ENCODE peak calls at places on chromosomes 1 and 21, in five cellular contexts. One of them, this sample, is unnamed.

GRCh38 chr1:226436855-226437491 is 29.1 kb upstream of the PARP1 start:
- DNase-seq in left kidney: peak
- DNase-seq in NCI-H1092: peak
- DNase-seq in MCF 10A: peak
- DNase-seq in NCI-H1436: peak
- DNase-seq in this sample: peak

GRCh38 chr1:113405573-113405972 is 15.3 kb downstream of the MAGI3 start:
- DNase-seq in MCF 10A: no peak
- DNase-seq in NCI-H1436: no peak
- DNase-seq in NCI-H1092: no peak
- DNase-seq in left kidney: peak
- DNase-seq in this sample: no peak

GRCh38 chr1:195902779-195903178 is 705.5 kb downstream of the KCNT2 start:
- DNase-seq in NCI-H1436: no peak
- DNase-seq in left kidney: no peak
- DNase-seq in NCI-H1092: no peak
- DNase-seq in MCF 10A: no peak
- DNase-seq in this sample: no peak

GRCh38 chr1:160542303-160542945 is 19.4 kb upstream of the SLAMF6 start:
- DNase-seq in left kidney: peak
- DNase-seq in NCI-H1092: no peak
- DNase-seq in NCI-H1436: no peak
- DNase-seq in MCF 10A: no peak
- DNase-seq in this sample: no peak

GRCh38 chr21:34613679-34614442 is 1.1 kb downstream of the RCAN1 start:
- DNase-seq in NCI-H1436: no peak
- DNase-seq in left kidney: peak
- DNase-seq in MCF 10A: peak
- DNase-seq in NCI-H1092: no peak
- DNase-seq in this sample: peak

GRCh38 chr1:42423621-42424200 is 32.1 kb downstream of the ZMYND12 start:
- DNase-seq in NCI-H1436: peak
- DNase-seq in left kidney: no peak
- DNase-seq in NCI-H1092: peak
- DNase-seq in MCF 10A: no peak
- DNase-seq in this sample: no peak

GRCh38 chr1:94677714-94678113 is 136.2 kb upstream of the F3 start:
- DNase-seq in MCF 10A: no peak
- DNase-seq in NCI-H1436: no peak
- DNase-seq in NCI-H1092: no peak
- DNase-seq in left kidney: no peak
- DNase-seq in this sample: no peak

GRCh38 chr1:227939791-227940771 is 7.7 kb downstream of the WNT9A start:
- DNase-seq in MCF 10A: no peak
- DNase-seq in NCI-H1436: no peak
- DNase-seq in NCI-H1092: no peak
- DNase-seq in left kidney: no peak
- DNase-seq in this sample: no peak

GRCh38 chr21:15011967-15012366 is 52.8 kb downstream of the NRIP1 start:
- DNase-seq in NCI-H1436: no peak
- DNase-seq in left kidney: no peak
- DNase-seq in NCI-H1092: no peak
- DNase-seq in MCF 10A: no peak
- DNase-seq in this sample: no peak

GRCh38 chr1:17191990-17192242 is 13.0 kb upstream of the PADI1 start:
- DNase-seq in NCI-H1436: no peak
- DNase-seq in NCI-H1092: no peak
- DNase-seq in MCF 10A: no peak
- DNase-seq in left kidney: peak
- DNase-seq in this sample: no peak

GRCh38 chr1:73162576-73162975 is 880.2 kb upstream of the NEGR1 start:
- DNase-seq in MCF 10A: peak
- DNase-seq in NCI-H1436: no peak
- DNase-seq in NCI-H1092: no peak
- DNase-seq in left kidney: no peak
- DNase-seq in this sample: peak

GRCh38 chr1:152185544-152186391 is 26.7 kb upstream of the RPTN start:
- DNase-seq in left kidney: peak
- DNase-seq in MCF 10A: peak
- DNase-seq in NCI-H1092: no peak
- DNase-seq in NCI-H1436: peak
- DNase-seq in this sample: peak

GRCh38 chr1:175564119-175564518 is 179.3 kb downstream of the TNR start:
- DNase-seq in NCI-H1436: no peak
- DNase-seq in NCI-H1092: no peak
- DNase-seq in MCF 10A: no peak
- DNase-seq in left kidney: no peak
- DNase-seq in this sample: no peak

GRCh38 chr1:234484991-234485739 is 6.2 kb upstream of the TARBP1 start:
- DNase-seq in NCI-H1436: no peak
- DNase-seq in left kidney: no peak
- DNase-seq in MCF 10A: no peak
- DNase-seq in NCI-H1092: no peak
- DNase-seq in this sample: no peak

GRCh38 chr1:16402742-16403141 is 34.5 kb downstream of the SPATA21 start:
- DNase-seq in NCI-H1436: no peak
- DNase-seq in left kidney: no peak
- DNase-seq in MCF 10A: no peak
- DNase-seq in NCI-H1092: no peak
- DNase-seq in this sample: no peak

GRCh38 chr1:219415915-219416314 is 197.0 kb downstream of the ZC3H11B start:
- DNase-seq in MCF 10A: no peak
- DNase-seq in NCI-H1092: no peak
- DNase-seq in NCI-H1436: no peak
- DNase-seq in left kidney: no peak
- DNase-seq in this sample: no peak

GRCh38 chr1:11671205-11671543 is 7.2 kb downstream of the FBXO6 start:
- DNase-seq in NCI-H1436: no peak
- DNase-seq in left kidney: no peak
- DNase-seq in NCI-H1092: no peak
- DNase-seq in MCF 10A: no peak
- DNase-seq in this sample: no peak

GRCh38 chr1:235923466-235924008 is 56.8 kb upstream of the LYST start:
- DNase-seq in MCF 10A: no peak
- DNase-seq in NCI-H1092: no peak
- DNase-seq in left kidney: no peak
- DNase-seq in NCI-H1436: peak
- DNase-seq in this sample: peak

GRCh38 chr1:72936151-72936740 is 653.9 kb upstream of the NEGR1 start:
- DNase-seq in NCI-H1092: no peak
- DNase-seq in NCI-H1436: no peak
- DNase-seq in left kidney: no peak
- DNase-seq in MCF 10A: no peak
- DNase-seq in this sample: no peak

GRCh38 chr1:3014041-3014440 is 7.2 kb upstream of the ACTRT2 start:
- DNase-seq in NCI-H1092: no peak
- DNase-seq in left kidney: no peak
- DNase-seq in MCF 10A: no peak
- DNase-seq in NCI-H1436: no peak
- DNase-seq in this sample: no peak

GRCh38 chr1:185674201-185674600 is 60.0 kb upstream of the HMCN1 start:
- DNase-seq in NCI-H1092: no peak
- DNase-seq in NCI-H1436: no peak
- DNase-seq in left kidney: peak
- DNase-seq in MCF 10A: no peak
- DNase-seq in this sample: no peak

GRCh38 chr21:36725793-36726386 is 27.0 kb downstream of the SIM2 start:
- DNase-seq in NCI-H1436: no peak
- DNase-seq in NCI-H1092: no peak
- DNase-seq in MCF 10A: no peak
- DNase-seq in left kidney: no peak
- DNase-seq in this sample: no peak

GRCh38 chr1:18949689-18950414 is 6.6 kb downstream of the IFFO2 start:
- DNase-seq in NCI-H1436: no peak
- DNase-seq in MCF 10A: peak
- DNase-seq in NCI-H1092: no peak
- DNase-seq in left kidney: peak
- DNase-seq in this sample: peak